ENCODE peak calls at places on chromosomes 6 and 20, in four cellular contexts. One of them, this sample, is unnamed.
A peak's percentile ranks its signal among the peaks of the same experiment; 100 is the strongest.

GRCh38 chr20:24502661-24503060 is 33.2 kb downstream of the SYNDIG1 start:
- DNase-seq in stomach: no peak
- DNase-seq in heart left ventricle: no peak
- DNase-seq in astrocyte of the cerebellum: no peak
- DNase-seq in this sample: no peak

GRCh38 chr20:20897922-20898321 is 185.5 kb upstream of the RALGAPA2 start:
- DNase-seq in stomach: no peak
- DNase-seq in heart left ventricle: no peak
- DNase-seq in astrocyte of the cerebellum: no peak
- DNase-seq in this sample: no peak

GRCh38 chr6:14243617-14244016 is 126.0 kb downstream of the CD83 start:
- DNase-seq in stomach: no peak
- DNase-seq in heart left ventricle: no peak
- DNase-seq in astrocyte of the cerebellum: no peak
- DNase-seq in this sample: no peak

GRCh38 chr20:6698056-6698455 is 69.4 kb upstream of the BMP2 start:
- DNase-seq in stomach: peak; percentile 36
- DNase-seq in heart left ventricle: no peak
- DNase-seq in astrocyte of the cerebellum: no peak
- DNase-seq in this sample: no peak

GRCh38 chr20:51760905-51761544 is 7.2 kb downstream of the ATP9A start:
- DNase-seq in stomach: no peak
- DNase-seq in heart left ventricle: no peak
- DNase-seq in astrocyte of the cerebellum: peak; percentile 80
- DNase-seq in this sample: no peak

GRCh38 chr6:25462235-25462897 is 183.2 kb downstream of the CARMIL1 start:
- DNase-seq in stomach: no peak
- DNase-seq in heart left ventricle: no peak
- DNase-seq in astrocyte of the cerebellum: no peak
- DNase-seq in this sample: no peak

GRCh38 chr6:87588756-87589407 is 905 bp downstream of the RARS2 start:
- DNase-seq in stomach: no peak
- DNase-seq in heart left ventricle: no peak
- DNase-seq in astrocyte of the cerebellum: peak; percentile 16
- DNase-seq in this sample: no peak

GRCh38 chr20:51562334-51563140 is 20.0 kb upstream of the NFATC2 start:
- DNase-seq in stomach: peak; percentile 57
- DNase-seq in heart left ventricle: peak; percentile 84
- DNase-seq in astrocyte of the cerebellum: peak; percentile 96
- DNase-seq in this sample: peak; percentile 48

GRCh38 chr6:56570434-56571359 is 72.0 kb downstream of the DST start:
- DNase-seq in stomach: no peak
- DNase-seq in heart left ventricle: no peak
- DNase-seq in astrocyte of the cerebellum: no peak
- DNase-seq in this sample: no peak

GRCh38 chr6:42901538-42901957 is 14.3 kb upstream of the PTCRA start:
- DNase-seq in stomach: peak; percentile 88
- DNase-seq in heart left ventricle: peak; percentile 82
- DNase-seq in astrocyte of the cerebellum: peak; percentile 75
- DNase-seq in this sample: peak; percentile 27

GRCh38 chr20:19347943-19348456 is 135.6 kb downstream of the SLC24A3 start:
- DNase-seq in stomach: no peak
- DNase-seq in heart left ventricle: no peak
- DNase-seq in astrocyte of the cerebellum: no peak
- DNase-seq in this sample: no peak

GRCh38 chr6:4350571-4351505 is 215.5 kb upstream of the ECI2 start:
- DNase-seq in stomach: no peak
- DNase-seq in heart left ventricle: no peak
- DNase-seq in astrocyte of the cerebellum: no peak
- DNase-seq in this sample: no peak

GRCh38 chr6:28060381-28060780 is 20.0 kb upstream of the ZNF165 start:
- DNase-seq in stomach: no peak
- DNase-seq in heart left ventricle: no peak
- DNase-seq in astrocyte of the cerebellum: no peak
- DNase-seq in this sample: no peak

DNA sequence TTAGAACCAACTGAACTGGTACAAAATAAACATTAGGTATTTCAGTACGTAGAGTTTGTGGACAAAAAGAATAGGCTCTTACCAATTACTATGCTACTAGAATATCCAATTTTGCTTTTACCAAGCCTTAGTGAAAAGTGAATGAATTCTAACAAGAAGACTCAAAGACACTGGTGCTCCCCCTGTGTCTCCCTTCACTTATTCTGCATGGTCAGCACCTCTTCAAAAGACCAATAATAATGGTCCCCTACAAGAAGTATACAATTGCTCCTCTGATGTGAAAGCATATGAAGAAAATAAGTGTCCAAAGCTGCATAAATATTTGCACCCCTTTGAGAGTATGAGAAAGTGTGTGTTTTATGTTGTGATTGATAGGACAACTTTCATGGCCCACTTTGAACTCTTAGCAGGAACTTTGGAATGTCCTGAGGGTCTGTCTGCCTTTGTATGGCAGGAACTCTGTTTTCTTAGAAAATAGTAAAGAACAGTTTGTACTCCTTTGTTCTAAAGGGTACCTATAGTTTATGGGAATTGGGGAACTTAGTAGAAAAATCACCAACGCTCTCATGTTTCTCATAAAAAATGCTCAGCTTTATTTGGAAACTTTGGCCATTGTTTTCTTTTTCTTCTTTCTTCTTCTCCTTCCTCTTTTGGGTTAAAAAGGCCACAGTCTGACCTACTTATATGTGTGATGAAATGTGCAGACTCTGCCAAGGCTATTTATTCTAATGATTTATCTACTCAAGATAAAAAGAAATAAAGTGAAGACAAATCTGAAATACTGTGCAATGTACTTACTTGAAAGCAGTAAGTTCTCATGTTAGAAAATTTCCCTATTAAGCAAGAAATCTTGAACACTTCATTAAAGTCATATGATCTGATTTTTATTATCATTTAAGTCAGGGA is 352.5 kb downstream of the LAMA2 start:
- DNase-seq in stomach: no peak
- DNase-seq in heart left ventricle: no peak
- DNase-seq in astrocyte of the cerebellum: no peak
- DNase-seq in this sample: no peak
- TF ChIP-seq CTCF in stomach: no peak
- TF ChIP-seq CTCF in heart left ventricle: no peak
- TF ChIP-seq CTCF in astrocyte of the cerebellum: no peak
- TF ChIP-seq CTCF in this sample: no peak

GRCh38 chr6:44271406-44271723 is 1.1 kb downstream of the TMEM151B start:
- DNase-seq in stomach: no peak
- DNase-seq in heart left ventricle: no peak
- DNase-seq in astrocyte of the cerebellum: no peak
- DNase-seq in this sample: no peak
- H3K4me3 ChIP-seq in stomach: no peak overlapping the region
- H3K4me3 ChIP-seq in heart left ventricle: no peak overlapping the region
- H3K4me3 ChIP-seq in astrocyte of the cerebellum: no peak overlapping the region
- H3K4me3 ChIP-seq in this sample: no peak overlapping the region

DNA sequence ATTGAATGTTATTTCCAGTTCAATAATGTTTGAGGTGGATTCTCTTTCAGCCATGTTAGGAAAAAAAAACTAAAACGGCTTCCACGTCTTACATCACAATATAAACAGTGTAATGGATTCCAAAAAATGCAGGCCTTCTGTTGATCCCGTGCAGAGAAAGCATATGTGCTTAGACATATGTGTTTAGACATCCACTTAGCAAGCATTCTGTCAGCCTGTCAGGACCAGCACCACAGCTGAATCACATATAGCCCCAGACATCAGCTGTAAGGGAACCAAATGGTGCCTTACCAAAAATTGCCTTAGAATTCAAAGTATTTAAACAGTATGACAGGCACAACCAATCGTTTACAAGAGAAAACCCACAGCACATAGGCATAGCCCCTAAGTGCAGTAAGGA is 304.9 kb downstream of the EYA4 start:
- DNase-seq in stomach: no peak
- DNase-seq in heart left ventricle: no peak
- DNase-seq in astrocyte of the cerebellum: no peak
- DNase-seq in this sample: no peak
- TF ChIP-seq CTCF in stomach: no peak
- TF ChIP-seq CTCF in heart left ventricle: no peak
- TF ChIP-seq CTCF in astrocyte of the cerebellum: no peak
- TF ChIP-seq CTCF in this sample: no peak

GRCh38 chr6:144637535-144637934 is 352.4 kb downstream of the UTRN start:
- DNase-seq in stomach: no peak
- DNase-seq in heart left ventricle: no peak
- DNase-seq in astrocyte of the cerebellum: no peak
- DNase-seq in this sample: no peak
- H3K4me3 ChIP-seq in stomach: no peak overlapping the region
- H3K4me3 ChIP-seq in heart left ventricle: no peak overlapping the region
- H3K4me3 ChIP-seq in astrocyte of the cerebellum: no peak overlapping the region
- H3K4me3 ChIP-seq in this sample: no peak overlapping the region

DNA sequence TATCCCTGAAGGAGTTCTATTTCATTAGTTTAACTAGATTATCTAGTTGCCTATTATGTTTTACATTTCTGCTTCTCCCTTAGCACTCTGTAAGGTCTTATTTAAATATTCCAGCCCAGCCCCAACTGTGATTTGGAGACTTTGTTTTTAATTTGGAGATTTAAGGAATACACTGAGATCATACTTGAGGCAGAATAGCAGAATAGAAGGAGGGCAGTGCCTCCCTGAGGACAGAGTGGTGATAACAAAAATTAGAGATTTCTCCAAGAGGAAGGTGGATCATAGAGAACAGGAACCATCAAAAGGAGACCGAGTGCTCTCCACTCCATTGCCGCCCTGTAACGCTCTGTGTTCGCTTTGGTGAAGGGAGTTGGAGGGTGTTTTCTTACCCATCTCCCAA is 14.8 kb upstream of the CD164 start:
- DNase-seq in stomach: no peak
- DNase-seq in heart left ventricle: no peak
- DNase-seq in astrocyte of the cerebellum: no peak
- DNase-seq in this sample: no peak
- TF ChIP-seq CTCF in stomach: no peak
- TF ChIP-seq CTCF in heart left ventricle: peak; percentile 48
- TF ChIP-seq CTCF in astrocyte of the cerebellum: peak; percentile 32
- TF ChIP-seq CTCF in this sample: peak; percentile 60

This sample was measured in epithelial cell of proximal tubule.